ENCODE peak calls at places on chromosomes 6 and 20, in four cellular contexts. One of them, this sample, is unnamed.
A peak's percentile ranks its signal among the peaks of the same experiment; 100 is the strongest.

GRCh38 chr20:50848341-50848808 is 53.5 kb downstream of the BCAS4 start:
- DNase-seq in HepG2: no peak
- DNase-seq in K562: no peak
- DNase-seq in GM12878: no peak
- DNase-seq in this sample: no peak

GRCh38 chr20:31430568-31431095 is 9.8 kb upstream of the DEFB123 start:
- DNase-seq in HepG2: no peak
- DNase-seq in K562: no peak
- DNase-seq in GM12878: no peak
- DNase-seq in this sample: no peak

GRCh38 chr6:92446052-92446451 is 973.3 kb downstream of the EPHA7 start:
- DNase-seq in HepG2: peak; percentile 3
- DNase-seq in K562: no peak
- DNase-seq in GM12878: no peak
- DNase-seq in this sample: no peak

GRCh38 chr20:60249436-60249835 is 291.2 kb downstream of the CDH26 start:
- DNase-seq in HepG2: no peak
- DNase-seq in K562: no peak
- DNase-seq in GM12878: no peak
- DNase-seq in this sample: no peak

GRCh38 chr20:3572151-3572550 is 91.0 kb downstream of the GFRA4 start:
- DNase-seq in HepG2: no peak
- DNase-seq in K562: no peak
- DNase-seq in GM12878: no peak
- DNase-seq in this sample: no peak

GRCh38 chr6:77451466-77451865 is 11.8 kb downstream of the HTR1B start:
- DNase-seq in HepG2: no peak
- DNase-seq in K562: no peak
- DNase-seq in GM12878: no peak
- DNase-seq in this sample: no peak

GRCh38 chr6:128919412-128919811 is 36.5 kb downstream of the LAMA2 start:
- DNase-seq in HepG2: no peak
- DNase-seq in K562: no peak
- DNase-seq in GM12878: no peak
- DNase-seq in this sample: no peak

GRCh38 chr6:148969679-148970078 is 222.8 kb downstream of the UST start:
- DNase-seq in HepG2: no peak
- DNase-seq in K562: no peak
- DNase-seq in GM12878: no peak
- DNase-seq in this sample: no peak

GRCh38 chr6:36924131-36924530 is 30.4 kb upstream of the PI16 start:
- DNase-seq in HepG2: no peak
- DNase-seq in K562: no peak
- DNase-seq in GM12878: no peak
- DNase-seq in this sample: no peak

GRCh38 chr6:23705691-23706090 is 420.3 kb upstream of the NRSN1 start:
- DNase-seq in HepG2: no peak
- DNase-seq in K562: no peak
- DNase-seq in GM12878: no peak
- DNase-seq in this sample: no peak

GRCh38 chr20:32960849-32961731 is 43.1 kb downstream of the SUN5 start:
- DNase-seq in HepG2: no peak
- DNase-seq in K562: no peak
- DNase-seq in GM12878: no peak
- DNase-seq in this sample: peak; percentile 4

GRCh38 chr6:7773914-7774313 is 48.0 kb downstream of the BMP6 start:
- DNase-seq in HepG2: no peak
- DNase-seq in K562: no peak
- DNase-seq in GM12878: no peak
- DNase-seq in this sample: no peak

GRCh38 chr20:37381621-37382538 is 35.9 kb downstream of the SRC start:
- DNase-seq in HepG2: peak; percentile 63
- DNase-seq in K562: no peak
- DNase-seq in GM12878: no peak
- DNase-seq in this sample: peak; percentile 7

GRCh38 chr6:85460154-85460950 is 10.5 kb downstream of the NT5E start:
- DNase-seq in HepG2: no peak
- DNase-seq in K562: no peak
- DNase-seq in GM12878: no peak
- DNase-seq in this sample: no peak

GRCh38 chr20:20463933-20464374 is 96.0 kb downstream of the INSM1 start:
- DNase-seq in HepG2: no peak
- DNase-seq in K562: no peak
- DNase-seq in GM12878: peak; percentile 35
- DNase-seq in this sample: no peak

GRCh38 chr6:160188773-160189172 is 67.2 kb downstream of the SLC22A1 start:
- DNase-seq in HepG2: no peak
- DNase-seq in K562: no peak
- DNase-seq in GM12878: no peak
- DNase-seq in this sample: no peak

GRCh38 chr6:55772730-55773129 is 102.7 kb downstream of the BMP5 start:
- DNase-seq in HepG2: no peak
- DNase-seq in K562: no peak
- DNase-seq in GM12878: no peak
- DNase-seq in this sample: no peak

GRCh38 chr6:21935561-21936028 is 342.0 kb downstream of the SOX4 start:
- DNase-seq in HepG2: peak; percentile 36
- DNase-seq in K562: peak; percentile 36
- DNase-seq in GM12878: no peak
- DNase-seq in this sample: no peak

GRCh38 chr6:56957856-56958255 is 2.9 kb downstream of the BEND6 start:
- DNase-seq in HepG2: no peak
- DNase-seq in K562: no peak
- DNase-seq in GM12878: no peak
- DNase-seq in this sample: no peak

GRCh38 chr20:55375920-55376319 is 629.4 kb downstream of the CBLN4 start:
- DNase-seq in HepG2: no peak
- DNase-seq in K562: no peak
- DNase-seq in GM12878: no peak
- DNase-seq in this sample: no peak

GRCh38 chr20:42567409-42567808 is 622.3 kb downstream of the PTPRT start:
- DNase-seq in HepG2: no peak
- DNase-seq in K562: no peak
- DNase-seq in GM12878: no peak
- DNase-seq in this sample: no peak

GRCh38 chr6:119128252-119128912 is 49.9 kb upstream of the FAM184A start:
- DNase-seq in HepG2: no peak
- DNase-seq in K562: no peak
- DNase-seq in GM12878: no peak
- DNase-seq in this sample: no peak

GRCh38 chr6:28137458-28138020 is 4.1 kb upstream of the ZKSCAN8 start:
- DNase-seq in HepG2: no peak
- DNase-seq in K562: no peak
- DNase-seq in GM12878: peak; percentile 62
- DNase-seq in this sample: no peak

GRCh38 chr6:28140616-28141015 is 1.1 kb upstream of the ZKSCAN8 start:
- DNase-seq in HepG2: no peak
- DNase-seq in K562: no peak
- DNase-seq in GM12878: no peak
- DNase-seq in this sample: no peak

GRCh38 chr6:28142446-28142845 is 763 bp downstream of the ZKSCAN8 start:
- DNase-seq in HepG2: no peak
- DNase-seq in K562: no peak
- DNase-seq in GM12878: no peak
- DNase-seq in this sample: no peak

GRCh38 chr6:28141500-28142329 is at the start of gene ZKSCAN8:
- DNase-seq in HepG2: peak; percentile 97
- DNase-seq in K562: peak; percentile 95
- DNase-seq in GM12878: peak; percentile 78
- DNase-seq in this sample: peak; percentile 90

DNA sequence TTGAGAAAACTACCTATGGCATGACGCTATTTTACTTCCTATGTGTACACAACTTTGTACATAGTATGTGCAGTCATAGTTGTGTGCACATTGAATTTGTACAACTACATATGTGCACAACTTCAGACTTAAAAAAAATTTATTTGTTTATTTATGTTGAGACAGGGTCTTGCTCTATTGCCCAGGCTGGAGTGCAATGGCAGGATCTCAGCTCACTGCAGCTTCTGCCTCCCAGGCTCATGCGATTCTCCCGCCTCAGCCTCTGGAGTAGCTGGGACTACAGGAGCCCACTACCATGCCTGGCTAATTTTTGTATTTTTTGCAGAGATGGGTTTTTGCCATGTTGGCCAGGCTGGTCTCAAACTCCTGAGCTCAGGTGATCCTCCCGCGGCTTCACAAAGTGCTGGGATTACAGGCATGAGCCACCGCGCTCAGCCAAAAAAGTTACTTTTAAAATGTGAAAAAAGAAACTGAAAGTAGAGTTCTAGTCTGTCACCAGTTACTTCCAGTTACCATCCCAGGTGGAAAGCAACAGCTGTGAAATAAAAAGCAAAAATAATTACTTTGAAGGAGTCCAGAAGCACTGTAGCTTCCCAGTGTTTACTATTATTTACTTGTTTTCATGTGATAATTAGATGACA is 1.7 kb upstream of the ZKSCAN8 start:
- DNase-seq in HepG2: no peak
- DNase-seq in K562: no peak
- DNase-seq in GM12878: no peak
- DNase-seq in this sample: no peak
- TF ChIP-seq REST in HepG2: no peak
- TF ChIP-seq REST in K562: no peak
- TF ChIP-seq REST in GM12878: no peak
- TF ChIP-seq REST in this sample: no peak

GRCh38 chr6:169751242-169752073 is at the start of the genes DYNLT2 and ERMARD:
- DNase-seq in HepG2: peak; percentile 96
- DNase-seq in K562: peak; percentile 97
- DNase-seq in GM12878: peak; percentile 69
- DNase-seq in this sample: peak; percentile 96

GRCh38 chr6:169752074-169752623 is 727 bp downstream of the ERMARD start:
- DNase-seq in HepG2: peak; percentile 44
- DNase-seq in K562: no peak
- DNase-seq in GM12878: no peak
- DNase-seq in this sample: peak; percentile 28

DNA sequence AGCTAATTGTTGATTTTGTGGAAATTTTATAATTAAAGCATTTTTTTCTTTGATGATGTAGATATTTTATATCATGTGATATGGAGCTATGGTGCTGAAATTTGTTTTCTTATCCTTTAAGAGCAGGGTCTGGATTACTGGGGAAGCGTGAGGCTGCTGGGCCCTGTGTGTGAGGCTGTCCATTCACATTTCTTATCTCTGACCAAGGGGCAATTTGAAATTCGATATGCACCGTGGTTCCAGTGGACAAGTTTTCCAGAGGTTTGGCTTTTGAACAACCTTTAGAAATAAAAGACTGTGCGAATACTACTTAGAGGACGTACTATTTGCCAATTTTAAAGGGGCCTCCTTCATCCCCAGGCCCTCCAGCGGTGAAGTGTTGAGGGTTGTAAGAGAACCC is 3.7 kb downstream of the ERMARD start:
- DNase-seq in HepG2: no peak
- DNase-seq in K562: no peak
- DNase-seq in GM12878: no peak
- DNase-seq in this sample: no peak
- TF ChIP-seq CTCF in HepG2: no peak
- TF ChIP-seq CTCF in K562: no peak
- TF ChIP-seq CTCF in GM12878: no peak
- TF ChIP-seq CTCF in this sample: no peak

GRCh38 chr6:4661391-4661790 is 114.8 kb upstream of the CDYL start:
- DNase-seq in HepG2: no peak
- DNase-seq in K562: no peak
- DNase-seq in GM12878: no peak
- DNase-seq in this sample: no peak

GRCh38 chr6:4662886-4663285 is 113.3 kb upstream of the CDYL start:
- DNase-seq in HepG2: no peak
- DNase-seq in K562: no peak
- DNase-seq in GM12878: no peak
- DNase-seq in this sample: no peak

GRCh38 chr6:4665489-4666417 is 110.5 kb upstream of the CDYL start:
- DNase-seq in HepG2: no peak
- DNase-seq in K562: no peak
- DNase-seq in GM12878: no peak
- DNase-seq in this sample: no peak

GRCh38 chr6:4664911-4665310 is 111.3 kb upstream of the CDYL start:
- DNase-seq in HepG2: no peak
- DNase-seq in K562: no peak
- DNase-seq in GM12878: no peak
- DNase-seq in this sample: no peak

DNA sequence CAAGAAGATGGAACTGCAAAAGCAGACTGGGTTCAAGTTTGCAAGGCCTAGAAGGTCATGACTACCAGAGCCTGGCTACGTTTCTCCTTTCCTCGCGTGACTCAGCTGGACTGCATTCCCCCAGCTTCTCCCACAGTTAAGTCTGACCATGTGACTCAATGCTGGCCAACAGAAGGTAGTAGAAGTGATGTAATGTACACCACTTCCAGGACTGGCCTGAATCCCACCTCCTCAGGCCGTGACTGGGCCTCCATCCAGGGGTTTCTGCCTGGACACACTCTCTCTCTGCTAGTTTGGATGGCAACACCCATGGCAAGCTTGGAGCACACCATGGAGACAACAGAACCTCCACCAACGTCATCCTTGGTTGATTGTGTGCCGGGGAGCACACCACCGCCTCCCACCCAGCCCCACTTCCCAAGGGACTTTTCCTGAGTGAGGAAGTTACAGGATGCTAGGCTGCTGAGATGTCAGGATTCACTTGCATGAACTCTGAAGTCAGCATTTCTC is 112.0 kb upstream of the CDYL start:
- DNase-seq in HepG2: no peak
- DNase-seq in K562: peak; percentile 45
- DNase-seq in GM12878: no peak
- DNase-seq in this sample: no peak
- TF ChIP-seq MXI1 in HepG2: no peak
- TF ChIP-seq MXI1 in K562: no peak
- TF ChIP-seq MXI1 in GM12878: no peak
- TF ChIP-seq MXI1 in this sample: no peak

GRCh38 chr20:8808180-8808535 is 260.7 kb upstream of the PLCB4 start:
- DNase-seq in HepG2: no peak
- DNase-seq in K562: no peak
- DNase-seq in GM12878: no peak
- DNase-seq in this sample: no peak

GRCh38 chr20:8807480-8808179 is 261.3 kb upstream of the PLCB4 start:
- DNase-seq in HepG2: no peak
- DNase-seq in K562: no peak
- DNase-seq in GM12878: no peak
- DNase-seq in this sample: no peak

GRCh38 chr20:8811801-8812594 is 256.9 kb upstream of the PLCB4 start:
- DNase-seq in HepG2: no peak
- DNase-seq in K562: no peak
- DNase-seq in GM12878: no peak
- DNase-seq in this sample: no peak

GRCh38 chr20:8809107-8809953 is 259.6 kb upstream of the PLCB4 start:
- DNase-seq in HepG2: peak; percentile 95
- DNase-seq in K562: no peak
- DNase-seq in GM12878: no peak
- DNase-seq in this sample: no peak

DNA sequence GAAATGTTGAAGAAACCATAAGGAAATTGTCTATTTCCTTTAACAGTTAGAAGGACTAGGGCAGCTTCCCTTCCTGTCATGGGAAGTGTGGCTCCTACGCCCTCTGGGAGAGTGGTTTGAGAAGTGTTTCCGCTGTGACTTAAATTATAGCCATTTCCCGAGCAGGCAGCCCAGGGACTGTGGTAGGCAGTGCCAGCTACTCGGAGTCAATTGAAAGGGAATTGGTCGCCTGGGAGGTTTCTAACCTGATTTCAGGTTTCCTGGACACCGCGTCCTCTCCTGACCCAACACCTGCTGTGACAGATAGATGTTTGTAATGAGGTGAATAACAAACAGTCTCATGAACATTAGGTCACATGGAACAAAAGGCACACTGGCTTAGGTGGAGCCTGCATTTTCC is 256.1 kb upstream of the PLCB4 start:
- DNase-seq in HepG2: no peak
- DNase-seq in K562: no peak
- DNase-seq in GM12878: no peak
- DNase-seq in this sample: no peak
- TF ChIP-seq REST in HepG2: no peak
- TF ChIP-seq REST in K562: no peak
- TF ChIP-seq REST in GM12878: no peak
- TF ChIP-seq REST in this sample: no peak

This sample was measured in SK-N-SH.